ENCODE peak calls at places on chromosomes 1 and 21, in six cellular contexts. M is body of pancreas, V is left ventricle myocardium inferior, W is AG09309, K is heart right ventricle, D is OCI-LY7. C is an unnamed sample.

GRCh38 chr21:38853421-38853919 is 47.7 kb downstream of the ETS2 start:
- DNase-seq in M (peak), V (no peak), W (peak), K (peak), D (peak), C (peak)

GRCh38 chr1:36874271-36875017 is 159.9 kb downstream of the GRIK3 start:
- DNase-seq in M (no peak), V (no peak), W (no peak), K (no peak), D (no peak), C (no peak)

GRCh38 chr1:226870323-226871046 is at the start of gene PSEN2:
- DNase-seq in M (peak), V (peak), W (no peak), K (peak), D (peak), C (no peak)

GRCh38 chr21:42056996-42057689 is 14.0 kb upstream of the UMODL1 start:
- DNase-seq in M (peak), V (no peak), W (peak), K (no peak), D (no peak), C (peak)

GRCh38 chr21:42587036-42587435 is 66.4 kb upstream of the PDE9A start:
- DNase-seq in M (no peak), V (no peak), W (no peak), K (no peak), D (no peak), C (no peak)

GRCh38 chr1:1629430-1630190 is 2.4 kb upstream of the MMP23B start:
- DNase-seq in M (no peak), V (no peak), W (no peak), K (peak), D (peak), C (no peak)

GRCh38 chr1:55584521-55585401 is 369.6 kb upstream of the USP24 start:
- DNase-seq in M (no peak), V (no peak), W (peak), K (no peak), D (no peak), C (no peak)

GRCh38 chr1:62493656-62494055 is 56.8 kb downstream of the USP1 start:
- DNase-seq in M (no peak), V (no peak), W (no peak), K (no peak), D (no peak), C (no peak)

GRCh38 chr1:209249785-209250441 is 333.6 kb upstream of the CAMK1G start:
- DNase-seq in M (no peak), V (no peak), W (no peak), K (no peak), D (no peak), C (no peak)

GRCh38 chr1:3229081-3229725 is 160.2 kb downstream of the PRDM16 start:
- DNase-seq in M (no peak), V (no peak), W (no peak), K (no peak), D (no peak), C (no peak)

GRCh38 chr1:91529856-91530255 is 29.2 kb downstream of the CDC7 start:
- DNase-seq in M (no peak), V (no peak), W (no peak), K (no peak), D (peak), C (no peak)

GRCh38 chr1:69737527-69738176 is 169.9 kb downstream of the LRRC7 start:
- DNase-seq in M (peak), V (no peak), W (peak), K (no peak), D (peak), C (peak)

GRCh38 chr1:180842482-180842881 is 70.2 kb upstream of the KIAA1614 start:
- DNase-seq in M (no peak), V (no peak), W (no peak), K (no peak), D (no peak), C (no peak)

GRCh38 chr1:160629286-160630210 is 17.3 kb downstream of the SLAMF1 start:
- DNase-seq in M (peak), V (peak), W (no peak), K (peak), D (no peak), C (no peak)

GRCh38 chr1:166920561-166921475 is 44.8 kb upstream of the TADA1 start:
- DNase-seq in M (no peak), V (no peak), W (no peak), K (peak), D (no peak), C (no peak)

GRCh38 chr1:26531651-26532131 is 2.1 kb downstream of the RPS6KA1 start:
- DNase-seq in M (peak), V (no peak), W (no peak), K (no peak), D (no peak), C (no peak)

GRCh38 chr1:84571150-84571535 is 3.1 kb downstream of the CTBS start:
- DNase-seq in M (no peak), V (no peak), W (no peak), K (no peak), D (no peak), C (no peak)

GRCh38 chr1:204468206-204468605 is 26.4 kb downstream of the PIK3C2B start:
- DNase-seq in M (no peak), V (no peak), W (no peak), K (no peak), D (no peak), C (no peak)

GRCh38 chr1:92728687-92729086 is 56.2 kb downstream of the EVI5 start:
- DNase-seq in M (no peak), V (no peak), W (no peak), K (no peak), D (no peak), C (no peak)

GRCh38 chr1:160837558-160838205 is 25.0 kb downstream of the CD244 start:
- DNase-seq in M (peak), V (peak), W (no peak), K (peak), D (peak), C (no peak)

GRCh38 chr1:32997381-32997891 is 32.8 kb upstream of the RNF19B start:
- DNase-seq in M (no peak), V (no peak), W (peak), K (no peak), D (no peak), C (peak)

GRCh38 chr1:225897595-225898514 is 8.9 kb upstream of the LEFTY1 start:
- DNase-seq in M (no peak), V (no peak), W (no peak), K (no peak), D (peak), C (no peak)

GRCh38 chr21:14538477-14538876 is 7.6 kb downstream of the SAMSN1 start:
- DNase-seq in M (no peak), V (no peak), W (no peak), K (no peak), D (no peak), C (no peak)

GRCh38 chr1:213790565-213790964 is 197.2 kb upstream of the PROX1 start:
- DNase-seq in M (no peak), V (no peak), W (no peak), K (no peak), D (no peak), C (no peak)

GRCh38 chr1:215637041-215637573 is 70.0 kb downstream of the KCTD3 start:
- DNase-seq in M (peak), V (no peak), W (peak), K (no peak), D (no peak), C (peak)

GRCh38 chr21:44585892-44586291 is 5.5 kb upstream of the KRTAP10-5 start:
- DNase-seq in M (no peak), V (no peak), W (no peak), K (no peak), D (no peak), C (no peak)

GRCh38 chr1:59845091-59845490 is 30.3 kb downstream of the HOOK1 start:
- DNase-seq in M (no peak), V (no peak), W (no peak), K (no peak), D (no peak), C (no peak)

GRCh38 chr1:1357871-1358432 is 403 bp downstream of the MXRA8 start:
- DNase-seq in M (no peak), V (no peak), W (no peak), K (no peak), D (no peak), C (no peak)

GRCh38 chr1:24995661-24996060 is 65.6 kb upstream of the RUNX3 start:
- DNase-seq in M (no peak), V (no peak), W (no peak), K (no peak), D (no peak), C (no peak)

GRCh38 chr1:109181085-109181806 is 32.5 kb upstream of the SARS1 start:
- DNase-seq in M (peak), V (no peak), W (no peak), K (no peak), D (no peak), C (peak)

GRCh38 chr1:116375884-116376733 is 3.1 kb downstream of the ATP1A1 start:
- DNase-seq in M (peak), V (peak), W (peak), K (peak), D (peak), C (peak)

GRCh38 chr1:15617173-15617873 is at the start of gene DDI2:
- DNase-seq in M (peak), V (peak), W (peak), K (peak), D (peak), C (peak)

GRCh38 chr1:110645962-110646735 is 28.6 kb downstream of the KCNA3 start:
- DNase-seq in M (no peak), V (no peak), W (no peak), K (no peak), D (no peak), C (no peak)

DNA sequence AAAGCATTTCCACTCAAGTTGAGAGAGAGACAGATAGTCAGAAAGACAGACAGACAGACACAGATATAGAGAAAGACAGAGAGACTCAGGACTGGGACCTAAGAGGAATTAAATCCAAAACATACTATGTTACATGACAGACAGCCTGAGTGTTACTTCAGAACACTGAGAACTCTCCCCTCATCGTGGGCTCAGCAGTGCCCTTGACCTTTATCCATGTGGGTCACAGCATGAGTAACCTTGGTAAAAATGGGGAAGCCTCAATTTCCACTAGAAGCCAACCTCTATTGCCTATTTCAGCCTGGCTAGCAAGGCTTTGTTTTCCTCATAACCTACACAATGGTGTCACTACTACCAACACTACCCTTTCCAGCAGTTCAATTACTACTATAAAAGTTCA is 81.9 kb upstream of the TRABD2B start:
- DNase-seq in M (no peak), V (no peak), W (no peak), K (no peak), D (no peak), C (no peak)
- H3K4me3 ChIP-seq in M (no peak), V (no peak), W (no peak), K (no peak), D (no peak), C (no peak)

GRCh38 chr21:20971296-20971921 is 26.8 kb upstream of the NCAM2 start:
- DNase-seq in M (peak), V (peak), W (no peak), K (peak), D (peak), C (peak)
- TF ChIP-seq CTCF in M (peak), V (peak), W (no peak), K (no peak), D (peak), C (peak)

DNA sequence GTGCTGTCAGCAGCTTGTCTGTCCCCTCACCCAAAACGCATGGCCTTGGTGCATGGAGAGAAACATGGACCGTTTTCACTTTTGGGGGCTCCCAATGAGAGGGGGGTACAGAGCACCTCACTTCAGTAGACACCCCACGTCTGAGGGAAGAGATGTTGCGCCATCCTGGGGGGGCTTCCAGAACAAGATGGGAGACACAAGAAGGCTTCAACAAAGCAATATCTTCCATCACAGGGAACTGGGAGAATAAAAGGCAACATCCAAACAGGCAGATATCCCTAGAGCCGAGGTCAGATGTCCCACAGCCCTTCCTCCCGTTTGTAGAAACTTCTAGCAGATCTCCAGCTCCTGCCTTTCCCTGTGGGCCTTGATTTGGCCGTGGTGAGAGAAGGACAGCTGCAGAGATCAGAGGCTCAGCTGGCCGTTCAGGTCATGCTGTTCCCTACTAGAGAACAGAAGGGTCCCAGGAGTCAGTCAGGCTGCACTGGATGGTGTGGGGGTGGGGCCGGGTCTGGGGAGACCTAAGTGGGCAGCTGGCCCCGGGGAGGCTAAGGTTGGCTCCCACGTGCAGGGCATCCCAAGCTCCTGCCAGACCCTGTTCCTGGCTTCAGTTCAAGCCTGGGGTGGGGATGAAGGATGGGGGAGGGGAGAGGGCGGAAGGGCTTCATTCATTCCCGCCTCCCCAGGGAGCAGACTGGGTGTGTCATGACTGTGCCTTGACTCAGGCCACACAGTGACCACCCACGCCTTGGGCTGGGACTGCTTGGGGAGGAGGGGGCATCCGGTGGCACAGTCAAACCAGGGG is 4.4 kb downstream of the PLOD1 start:
- DNase-seq in M (peak), V (peak), W (no peak), K (peak), D (no peak), C (no peak)
- H3K4me3 ChIP-seq in M (no peak), V (peak), W (no peak), K (no peak), D (no peak), C (peak)

DNA sequence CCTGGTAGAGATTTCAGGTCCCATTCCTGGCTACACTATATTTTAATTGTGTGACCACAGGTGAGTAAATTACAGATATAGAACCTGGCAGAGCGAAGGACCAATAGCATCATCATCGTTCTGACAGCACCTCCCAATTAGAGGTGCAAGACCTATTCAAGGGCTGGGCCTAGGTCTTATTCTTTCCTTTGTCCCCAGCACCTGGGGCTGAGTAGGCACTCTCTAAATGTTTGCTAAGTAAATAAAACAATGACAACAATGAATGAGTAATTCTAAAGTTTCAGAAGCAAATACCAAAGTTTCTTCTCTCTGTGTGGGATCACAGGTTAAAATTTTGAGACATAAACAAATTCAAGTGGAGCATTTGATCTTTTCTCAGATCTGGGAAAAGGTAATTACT is 32.7 kb downstream of the BEND5 start:
- DNase-seq in M (no peak), V (no peak), W (no peak), K (no peak), D (no peak), C (no peak)
- TF ChIP-seq CTCF in M (no peak), V (no peak), W (no peak), K (no peak), D (no peak), C (no peak)

GRCh38 chr1:30966690-30967369 is 58.3 kb upstream of the SDC3 start:
- DNase-seq in M (peak), V (no peak), W (no peak), K (no peak), D (no peak), C (no peak)
- H3K4me3 ChIP-seq in M (no peak), V (no peak), W (no peak), K (no peak), D (no peak), C (no peak)

GRCh38 chr1:153545067-153546055 is at the start of gene S100A4:
- DNase-seq in M (peak), V (peak), W (peak), K (peak), D (peak), C (peak)
- TF ChIP-seq CTCF in M (no peak), V (no peak), W (no peak), K (no peak), D (no peak), C (no peak)

GRCh38 chr1:206559661-206559995 is 52.3 kb downstream of the RASSF5 start:
- DNase-seq in M (no peak), V (no peak), W (no peak), K (no peak), D (no peak), C (no peak)
- H3K4me3 ChIP-seq in M (no peak), V (no peak), W (no peak), K (peak), D (peak), C (no peak)

GRCh38 chr1:12769976-12770505 is 3.5 kb upstream of the PRAMEF12 start:
- DNase-seq in M (no peak), V (no peak), W (no peak), K (no peak), D (no peak), C (no peak)
- TF ChIP-seq CTCF in M (no peak), V (no peak), W (no peak), K (no peak), D (no peak), C (no peak)

GRCh38 chr21:9839011-9839661 is 682.2 kb upstream of the TPTE start:
- DNase-seq in M (no peak), V (peak), W (no peak), K (peak), D (no peak), C (no peak)

GRCh38 chr21:9837946-9838801 is 683.2 kb upstream of the TPTE start:
- DNase-seq in M (no peak), V (no peak), W (no peak), K (no peak), D (no peak), C (no peak)
- H3K4me3 ChIP-seq in M (no peak), V (no peak), W (no peak), K (no peak), D (no peak), C (no peak)